ENCODE peak calls at places on chromosomes 1 and 21, in nine cellular contexts. Q is RWPE2; X is CD4-positive, alpha-beta T cell; O is Panc1; H is stimulated activated naive CD8-positive, alpha-beta T cell treated with anti-CD3 and anti-CD28 coated beads, Interleukin-15, amount 100 ng/mL, for 72 hours; D is activated naive CD4-positive, alpha-beta T cell treated with anti-CD3 and anti-CD28 coated beads, Interleukin-2, amount 50 U/mL, for 72 hours; T is A549; C is heart left ventricle; W is activated CD8-positive, alpha-beta memory T cell treated with anti-CD3 and anti-CD28 coated beads, Interleukin-2, amount 10 ng/mL, durations not matched to agents 7 days and 5 days. B is an unnamed sample.
A peak's percentile ranks its signal among the peaks of the same experiment; 100 is the strongest.

GRCh38 chr1:156664949-156665411 is 12.2 kb downstream of the NES start:
- ATAC-seq in H (no peak), C (peak; percentile 61), T (no peak), D (no peak), Q (no peak), O (no peak), X (no peak), W (no peak), B (peak; percentile 35)

GRCh38 chr1:224481601-224482000 is 47.0 kb upstream of the WDR26 start:
- ATAC-seq in H (peak; percentile 28), O (peak; percentile 12), D (no peak), W (no peak), T (no peak), Q (no peak), X (no peak), C (no peak), B (no peak)

GRCh38 chr1:19360026-19360813 is 48.1 kb downstream of the SLC66A1 start:
- ATAC-seq in D (peak; percentile 85), X (peak; percentile 46), H (peak; percentile 86), W (peak; percentile 30), T (no peak), C (peak; percentile 12), O (peak; percentile 33), Q (no peak), B (no peak)

GRCh38 chr1:7293702-7294630 is 477.1 kb upstream of the VAMP3 start:
- ATAC-seq in H (no peak), C (no peak), D (no peak), W (no peak), X (no peak), Q (no peak), T (no peak), O (no peak), B (no peak)

GRCh38 chr21:34369741-34370140 is 5.6 kb upstream of the SMIM11 start:
- ATAC-seq in C (no peak), O (no peak), Q (no peak), T (no peak), H (no peak), W (no peak), X (no peak), D (no peak), B (no peak)

GRCh38 chr1:193120604-193121166 is 1.1 kb upstream of the CDC73 start:
- ATAC-seq in C (no peak), X (no peak), W (no peak), O (no peak), Q (no peak), H (no peak), T (no peak), D (no peak), B (no peak)

GRCh38 chr1:59967141-59967697 is 40.6 kb upstream of the CYP2J2 start:
- ATAC-seq in H (no peak), D (no peak), O (no peak), C (no peak), W (no peak), T (no peak), Q (no peak), X (no peak), B (no peak)

GRCh38 chr1:32817815-32818786 is 648 bp downstream of the S100PBP start:
- ATAC-seq in O (peak; percentile 74), T (peak; percentile 57), H (peak; percentile 11), Q (peak; percentile 24), C (peak; percentile 63), D (peak; percentile 4), X (no peak), W (peak; percentile 9), B (peak; percentile 35)

GRCh38 chr1:89309828-89310227 is 37.2 kb upstream of the GBP5 start:
- ATAC-seq in W (peak; percentile 35), Q (no peak), H (peak; percentile 54), T (no peak), C (no peak), X (no peak), D (peak; percentile 65), O (no peak), B (no peak)

GRCh38 chr1:27372808-27373690 is 1.6 kb downstream of the FCN3 start:
- ATAC-seq in W (no peak), O (peak; percentile 47), T (peak; percentile 71), X (no peak), Q (peak; percentile 24), H (no peak), C (no peak), D (no peak), B (no peak)

GRCh38 chr1:235207202-235207565 is 46.1 kb upstream of the RBM34 start:
- ATAC-seq in T (no peak), O (no peak), C (no peak), W (peak; percentile 88), D (peak; percentile 85), X (peak; percentile 86), Q (no peak), H (peak; percentile 87), B (no peak)

GRCh38 chr21:43782741-43783700 is 6.4 kb upstream of the RRP1 start:
- ATAC-seq in O (no peak), T (peak; percentile 15), H (peak; percentile 71), W (no peak), X (no peak), D (peak; percentile 62), Q (peak; percentile 54), C (no peak), B (no peak)

GRCh38 chr1:156492591-156493080 is 7.9 kb downstream of the MEF2D start:
- ATAC-seq in D (no peak), C (no peak), T (no peak), W (no peak), O (no peak), Q (no peak), X (no peak), H (no peak), B (peak; percentile 76)

GRCh38 chr1:245345191-245345884 is 190.6 kb downstream of the KIF26B start:
- ATAC-seq in W (no peak), Q (no peak), X (no peak), H (no peak), D (no peak), T (peak; percentile 65), O (peak; percentile 87), C (peak; percentile 16), B (peak; percentile 17)

GRCh38 chr1:224635356-224635755 is 19.2 kb downstream of the CNIH3 start:
- ATAC-seq in H (no peak), O (no peak), X (no peak), T (no peak), Q (peak; percentile 94), W (no peak), C (no peak), D (no peak), B (no peak)

GRCh38 chr1:198364471-198364870 is 176.0 kb downstream of the ATP6V1G3 start:
- ATAC-seq in H (no peak), T (no peak), X (no peak), D (no peak), C (no peak), Q (no peak), W (no peak), O (no peak), B (no peak)

GRCh38 chr1:177996957-177997356 is 27.1 kb upstream of the SEC16B start:
- ATAC-seq in D (no peak), Q (no peak), H (no peak), O (no peak), W (no peak), X (no peak), C (peak; percentile 60), T (no peak), B (no peak)

GRCh38 chr1:42081475-42081874 is 71.7 kb upstream of the GUCA2B start:
- ATAC-seq in D (no peak), W (no peak), H (no peak), Q (no peak), X (no peak), O (peak; percentile 42), T (no peak), C (peak; percentile 48), B (peak; percentile 16)

GRCh38 chr1:63774617-63775417 is 1.0 kb downstream of the ROR1 start:
- ATAC-seq in X (no peak), D (peak; percentile 11), T (peak; percentile 55), C (peak; percentile 43), O (peak; percentile 44), Q (peak; percentile 56), H (peak; percentile 25), W (peak; percentile 12), B (peak; percentile 39)

GRCh38 chr1:29122987-29123870 is 474 bp downstream of the TMEM200B start:
- ATAC-seq in Q (peak; percentile 8), W (no peak), X (no peak), D (peak; percentile 12), C (peak; percentile 1), H (peak; percentile 3), O (no peak), T (no peak), B (peak; percentile 1)

GRCh38 chr1:244941121-244941520 is 76.8 kb upstream of the HNRNPU start:
- ATAC-seq in W (no peak), T (no peak), C (no peak), Q (no peak), X (no peak), H (no peak), O (no peak), D (no peak), B (peak; percentile 95)

GRCh38 chr1:172724746-172725613 is 66.1 kb downstream of the FASLG start:
- ATAC-seq in C (no peak), X (no peak), W (peak; percentile 50), H (peak; percentile 69), Q (no peak), D (peak; percentile 44), T (no peak), O (no peak), B (peak; percentile 88)

GRCh38 chr21:46229923-46230260 is 1.3 kb upstream of the LSS start:
- ATAC-seq in X (no peak), O (no peak), D (no peak), C (no peak), H (no peak), T (no peak), W (no peak), Q (no peak), B (no peak)

GRCh38 chr1:223846668-223847007 is 891 bp upstream of the TP53BP2 start:
- ATAC-seq in O (peak; percentile 9), D (no peak), H (no peak), C (peak; percentile 46), T (peak; percentile 22), X (no peak), W (no peak), Q (no peak), B (no peak)

GRCh38 chr1:175193339-175193950 is 869 bp upstream of the KIAA0040 start:
- ATAC-seq in Q (no peak), W (no peak), H (no peak), O (peak; percentile 20), X (no peak), D (no peak), T (peak; percentile 49), C (peak; percentile 24), B (no peak)